ENCODE peak calls at places on chromosomes 2 and 18, in seven cellular contexts. D is GM12878, O is HepG2, L is HCT116, B is H1, M is K562, Q is SK-N-SH. X is an unnamed sample.

GRCh38 chr2:109450574-109451265 is 163.0 kb downstream of the SEPTIN10 start:
- DNase-seq in D (no peak), O (no peak), L (no peak), B (no peak), M (no peak), Q (peak; percentile 36), X (no peak)

GRCh38 chr2:233303252-233303651 is 4.4 kb upstream of the SAG start:
- DNase-seq in D (no peak), O (no peak), L (no peak), B (no peak), M (no peak), Q (no peak), X (no peak)

GRCh38 chr2:200373973-200374416 is 67.5 kb downstream of the SPATS2L start:
- DNase-seq in D (peak; percentile 68), O (peak; percentile 25), L (no peak), B (no peak), M (no peak), Q (no peak), X (peak; percentile 20)

GRCh38 chr2:190603374-190603773 is 45.5 kb upstream of the NAB1 start:
- DNase-seq in D (no peak), O (no peak), L (no peak), B (no peak), M (no peak), Q (no peak), X (no peak)

GRCh38 chr2:96832401-96832750 is 11.4 kb downstream of the ANKRD23 start:
- DNase-seq in D (no peak), O (no peak), L (no peak), B (no peak), M (no peak), Q (no peak), X (no peak)

GRCh38 chr2:24489942-24490673 is 946 bp upstream of the NCOA1 start:
- DNase-seq in D (no peak), O (peak; percentile 49), L (no peak), B (peak; percentile 50), M (peak; percentile 38), Q (peak; percentile 42), X (no peak)

GRCh38 chr2:214482716-214483115 is 71.9 kb downstream of the VWC2L start:
- DNase-seq in D (no peak), O (no peak), L (no peak), B (no peak), M (no peak), Q (no peak), X (no peak)

GRCh38 chr18:33579868-33580205 is 1.8 kb downstream of the ASXL3 start:
- DNase-seq in D (no peak), O (no peak), L (no peak), B (no peak), M (no peak), Q (no peak), X (no peak)

GRCh38 chr2:215737496-215737895 is 275.9 kb downstream of the MREG start:
- DNase-seq in D (no peak), O (no peak), L (no peak), B (no peak), M (no peak), Q (no peak), X (no peak)

GRCh38 chr2:171999604-172000469 is at the start of gene METAP1D:
- DNase-seq in D (peak; percentile 70), O (peak; percentile 91), L (peak; percentile 85), B (peak; percentile 94), M (peak; percentile 98), Q (peak; percentile 97), X (peak; percentile 86)

GRCh38 chr2:197838036-197838435 is 33.6 kb downstream of the PLCL1 start:
- DNase-seq in D (peak; percentile 30), O (no peak), L (no peak), B (no peak), M (no peak), Q (no peak), X (no peak)

GRCh38 chr18:23652232-23652631 is 10.5 kb downstream of the ANKRD29 start:
- DNase-seq in D (no peak), O (no peak), L (no peak), B (no peak), M (no peak), Q (no peak), X (no peak)

GRCh38 chr18:35076556-35076955 is 35.3 kb downstream of the MAPRE2 start:
- DNase-seq in D (no peak), O (no peak), L (no peak), B (no peak), M (no peak), Q (no peak), X (no peak)

GRCh38 chr2:63346441-63346840 is 241.8 kb downstream of the WDPCP start:
- DNase-seq in D (no peak), O (no peak), L (no peak), B (no peak), M (no peak), Q (no peak), X (no peak)

GRCh38 chr2:32963941-32964340 is 17.2 kb downstream of the LTBP1 start:
- DNase-seq in D (no peak), O (no peak), L (no peak), B (no peak), M (no peak), Q (no peak), X (no peak)

GRCh38 chr2:9830685-9831410 is 12.4 kb upstream of the TAF1B start:
- DNase-seq in D (no peak), O (no peak), L (no peak), B (no peak), M (no peak), Q (no peak), X (peak; percentile 63)

GRCh38 chr2:50712569-50712968 is 319.4 kb downstream of the NRXN1 start:
- DNase-seq in D (no peak), O (no peak), L (no peak), B (no peak), M (no peak), Q (no peak), X (no peak)

GRCh38 chr2:44510246-44510645 is 148.5 kb downstream of the CAMKMT start:
- DNase-seq in D (no peak), O (no peak), L (no peak), B (no peak), M (no peak), Q (no peak), X (no peak)

GRCh38 chr2:16014041-16014787 is 73.9 kb downstream of the MYCN start:
- DNase-seq in D (no peak), O (no peak), L (no peak), B (no peak), M (no peak), Q (no peak), X (no peak)

GRCh38 chr18:43279015-43279758 is 1.9 kb upstream of the SYT4 start:
- DNase-seq in D (no peak), O (peak; percentile 31), L (no peak), B (no peak), M (no peak), Q (peak; percentile 73), X (no peak)

GRCh38 chr2:239249781-239250180 is 151.0 kb downstream of the HDAC4 start:
- DNase-seq in D (no peak), O (no peak), L (no peak), B (no peak), M (no peak), Q (no peak), X (no peak)

GRCh38 chr2:199019898-199020507 is 437.7 kb downstream of the SATB2 start:
- DNase-seq in D (no peak), O (peak; percentile 13), L (peak; percentile 21), B (no peak), M (no peak), Q (peak; percentile 3), X (peak; percentile 3)

GRCh38 chr2:124088621-124089020 is 63.5 kb downstream of the CNTNAP5 start:
- DNase-seq in D (no peak), O (no peak), L (no peak), B (no peak), M (no peak), Q (no peak), X (no peak)

GRCh38 chr2:11044201-11044600 is 111.1 kb upstream of the SLC66A3 start:
- DNase-seq in D (no peak), O (no peak), L (no peak), B (peak; percentile 11), M (no peak), Q (no peak), X (no peak)

GRCh38 chr2:11043245-11043644 is 112.0 kb upstream of the SLC66A3 start:
- DNase-seq in D (no peak), O (no peak), L (no peak), B (peak; percentile 6), M (no peak), Q (no peak), X (no peak)

GRCh38 chr2:11045294-11045693 is 110.0 kb upstream of the SLC66A3 start:
- DNase-seq in D (no peak), O (no peak), L (no peak), B (peak; percentile 20), M (no peak), Q (no peak), X (no peak)

GRCh38 chr2:11040992-11041391 is 114.3 kb upstream of the SLC66A3 start:
- DNase-seq in D (no peak), O (no peak), L (no peak), B (peak; percentile 31), M (no peak), Q (no peak), X (no peak)

GRCh38 chr2:11042841-11043240 is 112.4 kb upstream of the SLC66A3 start:
- DNase-seq in D (no peak), O (no peak), L (no peak), B (peak; percentile 22), M (no peak), Q (no peak), X (no peak)
- TF ChIP-seq JUND in D (no peak), O (no peak), L (no peak), B (no peak), M (no peak), Q (no peak), X (no peak)

GRCh38 chr18:74654637-74655036 is 57.0 kb downstream of the ZNF407 start:
- DNase-seq in D (no peak), O (no peak), L (no peak), B (no peak), M (no peak), Q (peak; percentile 11), X (no peak)

DNA sequence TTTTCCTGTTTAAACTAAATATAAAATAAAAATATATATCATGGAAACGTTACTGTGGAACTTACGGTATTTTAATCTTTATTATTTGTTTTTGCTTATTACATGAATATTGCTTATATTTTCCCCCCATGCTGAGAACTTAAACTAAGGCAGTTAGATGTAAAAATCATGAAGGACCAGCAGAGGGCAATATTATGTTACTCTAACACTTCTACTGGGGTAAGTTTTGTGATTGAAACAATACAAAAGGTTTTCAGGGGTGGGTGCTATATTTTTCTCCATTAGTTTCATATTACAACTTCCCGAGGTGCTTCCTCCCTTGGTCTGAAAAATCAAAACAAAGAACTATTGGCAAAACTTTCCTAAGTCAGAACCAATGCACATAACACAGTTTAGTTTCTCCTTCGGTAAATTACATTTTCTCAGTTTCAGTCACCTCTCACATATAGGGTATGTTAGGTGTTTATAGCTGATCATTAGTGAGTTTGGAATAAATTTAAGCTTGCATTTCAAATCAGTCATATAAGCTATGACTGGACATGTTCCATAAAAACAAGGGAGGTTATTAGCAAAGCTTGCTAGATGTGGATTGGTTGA is 54.8 kb downstream of the ZNF407 start:
- DNase-seq in D (no peak), O (peak; percentile 33), L (peak; percentile 27), B (no peak), M (peak; percentile 32), Q (peak; percentile 47), X (peak; percentile 24)
- TF ChIP-seq JUND in D (no peak), O (no peak), L (no peak), B (no peak), M (no peak), Q (no peak), X (no peak)

GRCh38 chr2:230714122-230714453 is 1.4 kb downstream of the CAB39 start:
- DNase-seq in D (no peak), O (peak; percentile 72), L (no peak), B (no peak), M (peak; percentile 26), Q (no peak), X (no peak)
- TF ChIP-seq JUND in D (no peak), O (no peak), L (peak; percentile 31), B (no peak), M (no peak), Q (peak; percentile 48), X (no peak)

GRCh38 chr18:58761241-58761969 is 90.1 kb downstream of the MALT1 start:
- DNase-seq in D (peak; percentile 84), O (no peak), L (no peak), B (peak; percentile 27), M (no peak), Q (no peak), X (no peak)
- TF ChIP-seq JUND in D (no peak), O (no peak), L (no peak), B (no peak), M (no peak), Q (no peak), X (no peak)